ENCODE peak calls at places on chromosomes 12 and 14, in eight cellular contexts. C, Z, I, J, S, U, E and X are unnamed samples. For H3K27me3, the result is how much of the 10 kb centered on the place peaks cover.

GRCh38 chr14:41235466-41235865 is 371.2 kb upstream of the LRFN5 start:
- DNase-seq in C (no peak), Z (no peak), I (no peak), J (no peak), S (no peak), U (no peak), E (no peak), X (no peak)

GRCh38 chr14:89973234-89973823 is 17.6 kb downstream of the TDP1 start:
- DNase-seq in C (no peak), Z (peak), I (peak), J (peak), S (peak), U (peak), E (peak), X (peak)

GRCh38 chr14:104188727-104189400 is 50.5 kb downstream of the KIF26A start:
- DNase-seq in C (no peak), Z (no peak), I (no peak), J (no peak), S (no peak), U (no peak), E (no peak), X (no peak)

GRCh38 chr12:15978431-15978950 is 67.4 kb downstream of the DERA start:
- DNase-seq in C (no peak), Z (no peak), I (no peak), J (no peak), S (no peak), U (peak), E (no peak), X (no peak)

GRCh38 chr12:43370299-43370698 is 181.7 kb downstream of the ADAMTS20 start:
- DNase-seq in C (no peak), Z (no peak), I (no peak), J (no peak), S (no peak), U (no peak), E (no peak), X (no peak)

GRCh38 chr12:39830862-39831520 is 211.4 kb upstream of the ABCD2 start:
- DNase-seq in C (no peak), Z (no peak), I (no peak), J (no peak), S (no peak), U (no peak), E (no peak), X (no peak)

GRCh38 chr14:61466249-61466904 is 145.0 kb downstream of the PRKCH start:
- DNase-seq in C (no peak), Z (peak), I (no peak), J (no peak), S (peak), U (peak), E (peak), X (peak)

GRCh38 chr14:80535171-80535570 is 323.9 kb upstream of the DIO2 start:
- DNase-seq in C (no peak), Z (no peak), I (no peak), J (no peak), S (no peak), U (peak), E (no peak), X (no peak)

GRCh38 chr12:131094831-131095805 is 141.4 kb downstream of the ADGRD1 start:
- DNase-seq in C (peak), Z (no peak), I (no peak), J (no peak), S (no peak), U (no peak), E (no peak), X (no peak)

GRCh38 chr14:86961106-86961716 is 1031.8 kb downstream of the GALC start:
- DNase-seq in C (no peak), Z (no peak), I (no peak), J (no peak), S (no peak), U (peak), E (no peak), X (no peak)

GRCh38 chr12:6688543-6688999 is 604 bp downstream of the ZNF384 start:
- DNase-seq in C (no peak), Z (no peak), I (peak), J (peak), S (peak), U (peak), E (peak), X (no peak)

GRCh38 chr12:132494294-132495164 is 4.6 kb downstream of the FBRSL1 start:
- DNase-seq in C (no peak), Z (no peak), I (no peak), J (no peak), S (no peak), U (no peak), E (no peak), X (no peak)

GRCh38 chr12:10466311-10466710 is 13.1 kb upstream of the KLRC1 start:
- DNase-seq in C (no peak), Z (no peak), I (no peak), J (no peak), S (no peak), U (no peak), E (no peak), X (no peak)

GRCh38 chr14:20624495-20625070 is 16.9 kb downstream of the OR6S1 start:
- DNase-seq in C (peak), Z (peak), I (peak), J (no peak), S (peak), U (peak), E (peak), X (peak)

GRCh38 chr14:75554482-75554881 is 23.9 kb upstream of the FLVCR2 start:
- DNase-seq in C (no peak), Z (no peak), I (no peak), J (no peak), S (no peak), U (no peak), E (no peak), X (no peak)

GRCh38 chr12:6463211-6463610 is 7.3 kb downstream of the VAMP1 start:
- DNase-seq in C (no peak), Z (no peak), I (no peak), J (no peak), S (no peak), U (no peak), E (no peak), X (no peak)

GRCh38 chr12:52156310-52156709 is 35.5 kb downstream of the KRT80 start:
- DNase-seq in C (no peak), Z (no peak), I (no peak), J (no peak), S (no peak), U (no peak), E (no peak), X (no peak)

GRCh38 chr14:22070119-22070982 is 396.7 kb upstream of the OR4E1 start:
- DNase-seq in C (no peak), Z (no peak), I (peak), J (peak), S (peak), U (peak), E (peak), X (no peak)

GRCh38 chr12:54225666-54226065 is 36.9 kb upstream of the SMUG1 start:
- DNase-seq in C (no peak), Z (no peak), I (no peak), J (no peak), S (no peak), U (no peak), E (no peak), X (no peak)

GRCh38 chr12:110689002-110689600 is at the start of gene HVCN1:
- DNase-seq in C (peak), Z (peak), I (peak), J (peak), S (peak), U (peak), E (peak), X (peak)

GRCh38 chr12:81610955-81611889 is 147.9 kb downstream of the PPFIA2 start:
- DNase-seq in C (no peak), Z (no peak), I (no peak), J (no peak), S (no peak), U (peak), E (no peak), X (no peak)

GRCh38 chr14:68147331-68147730 is 327.8 kb downstream of the RAD51B start:
- DNase-seq in C (no peak), Z (no peak), I (no peak), J (no peak), S (no peak), U (no peak), E (no peak), X (no peak)

GRCh38 chr14:101707285-101707842 is 54.1 kb upstream of the PPP2R5C start:
- DNase-seq in C (no peak), Z (peak), I (peak), J (peak), S (peak), U (peak), E (peak), X (peak)

GRCh38 chr12:32400114-32400672 is 835 bp downstream of the FGD4 start:
- DNase-seq in C (no peak), Z (no peak), I (no peak), J (no peak), S (peak), U (peak), E (peak), X (peak)

GRCh38 chr12:112792306-112792705 is 758 bp downstream of the RPH3A start:
- DNase-seq in C (no peak), Z (no peak), I (no peak), J (no peak), S (no peak), U (no peak), E (no peak), X (no peak)

GRCh38 chr12:39490500-39491276 is 47.8 kb upstream of the KIF21A start:
- DNase-seq in C (no peak), Z (no peak), I (no peak), J (no peak), S (no peak), U (no peak), E (no peak), X (no peak)

GRCh38 chr14:23009483-23009938 is 432 bp downstream of the C14orf93 start:
- DNase-seq in C (no peak), Z (no peak), I (no peak), J (no peak), S (no peak), U (no peak), E (no peak), X (no peak)

GRCh38 chr14:76919811-76920571 is 93.8 kb downstream of the LRRC74A start:
- DNase-seq in C (no peak), Z (peak), I (no peak), J (no peak), S (peak), U (no peak), E (peak), X (no peak)

GRCh38 chr12:30823140-30823669 is 68.5 kb upstream of the CAPRIN2 start:
- DNase-seq in C (peak), Z (peak), I (peak), J (peak), S (peak), U (peak), E (peak), X (peak)

GRCh38 chr12:67766370-67766769 is 117.8 kb downstream of the DYRK2 start:
- DNase-seq in C (no peak), Z (no peak), I (no peak), J (no peak), S (no peak), U (no peak), E (no peak), X (no peak)

GRCh38 chr12:111773801-111774551 is 7.2 kb downstream of the ALDH2 start:
- DNase-seq in C (peak), Z (peak), I (no peak), J (no peak), S (peak), U (no peak), E (peak), X (peak)

GRCh38 chr12:123131291-123131831 is 19.5 kb downstream of the PITPNM2 start:
- DNase-seq in C (no peak), Z (no peak), I (no peak), J (no peak), S (peak), U (no peak), E (peak), X (no peak)

GRCh38 chr12:6945613-6946012 is 1.8 kb downstream of the C12orf57 start:
- DNase-seq in C (no peak), Z (no peak), I (no peak), J (no peak), S (no peak), U (no peak), E (no peak), X (no peak)

GRCh38 chr12:108633534-108634224 is at the start of gene SELPLG:
- DNase-seq in C (peak), Z (peak), I (peak), J (peak), S (peak), U (no peak), E (peak), X (peak)

GRCh38 chr12:116313194-116313910 is 35.9 kb upstream of the MED13L start:
- DNase-seq in C (no peak), Z (no peak), I (no peak), J (no peak), S (no peak), U (no peak), E (no peak), X (no peak)

GRCh38 chr14:79641371-79641770 is 569.9 kb downstream of the DIO2 start:
- DNase-seq in C (no peak), Z (no peak), I (no peak), J (no peak), S (no peak), U (no peak), E (no peak), X (no peak)

DNA sequence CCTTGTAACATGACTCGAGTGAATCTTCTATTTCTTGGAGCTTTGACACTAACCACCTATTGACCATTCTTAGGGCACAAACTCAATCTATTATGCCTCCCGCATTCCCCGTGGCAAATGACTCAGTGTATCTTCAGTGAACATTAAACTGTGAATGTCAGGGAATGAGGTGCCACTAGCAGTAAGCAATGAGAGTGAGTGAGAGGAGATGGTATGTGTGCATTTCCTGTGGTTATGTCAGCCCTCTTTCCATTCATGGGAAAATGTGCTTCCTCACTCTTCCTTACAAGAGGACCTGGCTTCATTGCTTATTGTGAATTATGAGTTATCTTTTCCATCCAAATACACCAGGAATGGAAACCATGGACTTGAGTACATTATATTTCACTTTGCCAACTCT is 229.2 kb downstream of the EMP1 start:
- DNase-seq in C (no peak), Z (no peak), I (no peak), J (no peak), S (no peak), U (no peak), E (no peak), X (no peak)
- H3K27ac ChIP-seq in C (no peak), Z (no peak), I (no peak), J (no peak), S (no peak), U (no peak), E (no peak), X (no peak)

GRCh38 chr14:36658091-36659009 is 3.3 kb upstream of the PAX9 start:
- DNase-seq in C (no peak), Z (no peak), I (no peak), J (no peak), S (no peak), U (no peak), E (no peak), X (no peak)
- H3K27me3 ChIP-seq in C (half or more), Z (under half), I (under half), J (half or more), S (half or more), U (half or more), E (half or more), X (under half)

GRCh38 chr12:23556661-23557060 is 392.8 kb downstream of the SOX5 start:
- DNase-seq in C (no peak), Z (no peak), I (no peak), J (no peak), S (no peak), U (no peak), E (no peak), X (no peak)

GRCh38 chr12:23552417-23552816 is 397.1 kb downstream of the SOX5 start:
- DNase-seq in C (no peak), Z (no peak), I (no peak), J (no peak), S (no peak), U (no peak), E (no peak), X (no peak)

GRCh38 chr12:23555180-23555784 is 394.2 kb downstream of the SOX5 start:
- DNase-seq in C (no peak), Z (no peak), I (no peak), J (no peak), S (no peak), U (no peak), E (no peak), X (no peak)

GRCh38 chr12:23559268-23559753 is 390.2 kb downstream of the SOX5 start:
- DNase-seq in C (no peak), Z (no peak), I (no peak), J (no peak), S (no peak), U (no peak), E (no peak), X (no peak)

DNA sequence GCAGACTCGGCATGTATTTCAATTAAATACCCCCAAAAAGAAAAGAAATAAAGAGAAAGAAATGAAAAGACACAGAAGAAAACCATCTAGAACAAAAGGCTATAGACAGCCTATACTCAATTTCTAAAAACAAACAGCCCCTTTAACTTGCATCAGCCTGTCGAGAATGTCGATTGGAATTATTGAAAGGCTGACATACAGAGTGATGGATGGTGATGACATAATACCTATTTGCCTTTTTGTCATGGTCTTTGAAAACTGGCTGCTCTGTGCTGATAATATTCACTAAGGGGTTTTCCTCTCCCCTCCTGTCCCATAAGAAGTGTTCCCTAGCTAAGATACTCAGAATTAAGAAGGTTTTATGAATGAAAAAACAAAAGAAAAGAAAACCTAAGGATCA is 393.7 kb downstream of the SOX5 start:
- DNase-seq in C (no peak), Z (no peak), I (no peak), J (no peak), S (no peak), U (no peak), E (no peak), X (no peak)
- H3K27ac ChIP-seq in C (no peak), Z (no peak), I (no peak), J (no peak), S (no peak), U (no peak), E (no peak), X (no peak)

DNA sequence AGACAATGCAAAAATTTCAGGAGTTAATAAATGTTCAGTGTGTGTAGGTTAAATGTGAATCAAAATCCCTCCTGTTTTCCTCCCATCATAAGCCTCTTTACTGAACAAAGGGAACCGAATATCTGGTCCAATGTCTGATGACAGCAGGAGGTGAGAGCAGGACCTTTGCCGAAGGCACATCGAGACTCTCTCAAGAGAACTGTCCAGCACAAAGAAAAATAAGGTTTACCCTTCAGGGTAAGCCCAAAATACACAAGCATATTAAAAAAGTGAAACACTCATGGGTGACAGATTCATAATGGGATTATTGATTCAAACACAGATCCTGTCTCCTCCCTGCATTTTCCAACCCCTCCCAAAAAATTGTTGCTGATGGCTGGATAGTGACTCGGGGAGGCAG is 4.2 kb upstream of the VSX2 start:
- DNase-seq in C (no peak), Z (no peak), I (no peak), J (no peak), S (no peak), U (no peak), E (no peak), X (no peak)
- H3K27me3 ChIP-seq in C (under half), Z (under half), I (under half), J (under half), S (under half), U (half or more), E (half or more), X (under half)